ENCODE peak calls at places on chromosomes 13 and 19, in five cellular contexts. D is right atrium auricular region; R is effector memory CD4-positive, alpha-beta T cell; A is ascending aorta; V is CD8-positive, alpha-beta T cell. F is an unnamed sample.

GRCh38 chr13:65892859-65893258 is 1337.3 kb downstream of the PCDH9 start:
- DNase-seq in D (no peak), R (no peak), A (no peak), V (no peak), F (no peak)

GRCh38 chr19:11379857-11380350 is 4.2 kb downstream of the EPOR start:
- DNase-seq in D (no peak), R (no peak), A (no peak), V (no peak), F (no peak)

GRCh38 chr13:45325806-45326205 is 15.2 kb downstream of the TPT1 start:
- DNase-seq in D (peak; percentile 81), R (no peak), A (peak; percentile 88), V (no peak), F (no peak)

GRCh38 chr13:27007166-27007565 is 164.4 kb downstream of the USP12 start:
- DNase-seq in D (no peak), R (no peak), A (no peak), V (no peak), F (no peak)

GRCh38 chr13:51298812-51299211 is 40.7 kb upstream of the SERPINE3 start:
- DNase-seq in D (no peak), R (no peak), A (no peak), V (no peak), F (no peak)

GRCh38 chr13:93224545-93224944 is 2.1 kb upstream of the GPC6 start:
- DNase-seq in D (no peak), R (no peak), A (no peak), V (no peak), F (no peak)

GRCh38 chr19:16447015-16447384 is 24.8 kb downstream of the EPS15L1 start:
- DNase-seq in D (peak; percentile 92), R (no peak), A (peak; percentile 82), V (peak; percentile 30), F (no peak)

GRCh38 chr19:28488006-28488405 is 724.9 kb downstream of the UQCRFS1 start:
- DNase-seq in D (no peak), R (no peak), A (no peak), V (no peak), F (no peak)

GRCh38 chr19:16266586-16266942 is 58.1 kb upstream of the KLF2 start:
- DNase-seq in D (no peak), R (peak; percentile 43), A (no peak), V (peak; percentile 65), F (no peak)

GRCh38 chr13:86870388-86870966 is 800.7 kb upstream of the SLITRK5 start:
- DNase-seq in D (no peak), R (no peak), A (no peak), V (no peak), F (no peak)

GRCh38 chr19:48341515-48342413 is 16.4 kb downstream of the EMP3 start:
- DNase-seq in D (no peak), R (no peak), A (no peak), V (no peak), F (no peak)

GRCh38 chr13:30581582-30581981 is 36.1 kb upstream of the USPL1 start:
- DNase-seq in D (no peak), R (no peak), A (no peak), V (no peak), F (no peak)

GRCh38 chr19:19160489-19161035 is 9.5 kb downstream of the MEF2B start:
- DNase-seq in D (no peak), R (no peak), A (no peak), V (no peak), F (no peak)

GRCh38 chr19:41908724-41909464 is 19.4 kb downstream of the ERFL start:
- DNase-seq in D (no peak), R (no peak), A (no peak), V (no peak), F (no peak)

GRCh38 chr13:108346376-108346775 is 76.9 kb downstream of the TNFSF13B start:
- DNase-seq in D (no peak), R (peak; percentile 18), A (no peak), V (no peak), F (no peak)

GRCh38 chr13:34730966-34731365 is 211.1 kb upstream of the NBEA start:
- DNase-seq in D (no peak), R (no peak), A (no peak), V (no peak), F (no peak)

GRCh38 chr19:27744926-27745844 is 1467.8 kb downstream of the UQCRFS1 start:
- DNase-seq in D (peak; percentile 40), R (no peak), A (peak; percentile 27), V (no peak), F (no peak)

GRCh38 chr13:50677687-50678463 is 165.6 kb downstream of the DLEU7 start:
- DNase-seq in D (no peak), R (no peak), A (no peak), V (no peak), F (no peak)

GRCh38 chr19:35718345-35719041 is 690 bp downstream of the KMT2B start:
- DNase-seq in D (no peak), R (no peak), A (peak; percentile 77), V (peak; percentile 32), F (no peak)

GRCh38 chr19:40982594-40983101 is 8.4 kb upstream of the CYP2B6 start:
- DNase-seq in D (no peak), R (no peak), A (no peak), V (no peak), F (no peak)

GRCh38 chr19:47609885-47610545 is 1.1 kb downstream of the BICRA start:
- DNase-seq in D (no peak), R (peak; percentile 19), A (peak; percentile 74), V (peak; percentile 54), F (no peak)

GRCh38 chr13:20561731-20562130 is 5.2 kb upstream of the IFT88 start:
- DNase-seq in D (no peak), R (no peak), A (no peak), V (no peak), F (no peak)

GRCh38 chr13:98405690-98406344 is 171.1 kb downstream of the STK24 start:
- DNase-seq in D (no peak), R (no peak), A (no peak), V (no peak), F (no peak)

GRCh38 chr13:94825507-94825906 is 113.2 kb upstream of the SOX21 start:
- DNase-seq in D (no peak), R (no peak), A (no peak), V (no peak), F (no peak)

GRCh38 chr19:30811397-30812098 is 439.4 kb downstream of the ZNF536 start:
- DNase-seq in D (peak; percentile 46), R (no peak), A (no peak), V (no peak), F (no peak)

GRCh38 chr19:15330801-15331418 is 1.4 kb downstream of the BRD4 start:
- DNase-seq in D (no peak), R (peak; percentile 21), A (peak; percentile 76), V (no peak), F (no peak)

GRCh38 chr19:57841364-57841763 is 8.3 kb upstream of the ZNF587 start:
- DNase-seq in D (no peak), R (no peak), A (no peak), V (no peak), F (no peak)

GRCh38 chr19:10513223-10513622 is 4.0 kb downstream of the S1PR5 start:
- DNase-seq in D (no peak), R (no peak), A (no peak), V (no peak), F (no peak)

GRCh38 chr13:52845334-52845761 is 3.1 kb downstream of the PCDH8 start:
- DNase-seq in D (no peak), R (no peak), A (no peak), V (no peak), F (no peak)

GRCh38 chr19:56176881-56177280 is 1.1 kb downstream of the GALP start:
- DNase-seq in D (no peak), R (no peak), A (no peak), V (no peak), F (no peak)

GRCh38 chr13:39311619-39312018 is 273.4 kb downstream of the NHLRC3 start:
- DNase-seq in D (no peak), R (no peak), A (no peak), V (no peak), F (no peak)

GRCh38 chr13:32883501-32883900 is 132.7 kb upstream of the KL start:
- DNase-seq in D (no peak), R (no peak), A (no peak), V (no peak), F (no peak)

GRCh38 chr13:85806553-85807175 is 7.4 kb upstream of the SLITRK6 start:
- DNase-seq in D (no peak), R (no peak), A (no peak), V (no peak), F (no peak)
- H3K27ac ChIP-seq in D (no peak overlapping the region), R (no peak overlapping the region), A (no peak overlapping the region), V (no peak overlapping the region), F (no peak overlapping the region)

GRCh38 chr19:20923077-20923871 is at the start of gene ZNF85:
- DNase-seq in D (peak; percentile 96), R (peak; percentile 77), A (peak; percentile 94), V (peak; percentile 85), F (peak; percentile 58)
- H3K27ac ChIP-seq in D (peak within 1 kb of the TSS; percentile 83), R (peak within 1 kb of the TSS; percentile 55), A (peak within 1 kb of the TSS; percentile 72), V (peak within 1 kb of the TSS; percentile 88), F (peak within 1 kb of the TSS; percentile 67)

GRCh38 chr13:75446874-75447273 is 35.1 kb downstream of the TBC1D4 start:
- DNase-seq in D (no peak), R (no peak), A (no peak), V (no peak), F (no peak)
- H3K27ac ChIP-seq in D (peak overlapping the region; percentile 79), R (no peak overlapping the region), A (no peak overlapping the region), V (no peak overlapping the region), F (no peak overlapping the region)

DNA sequence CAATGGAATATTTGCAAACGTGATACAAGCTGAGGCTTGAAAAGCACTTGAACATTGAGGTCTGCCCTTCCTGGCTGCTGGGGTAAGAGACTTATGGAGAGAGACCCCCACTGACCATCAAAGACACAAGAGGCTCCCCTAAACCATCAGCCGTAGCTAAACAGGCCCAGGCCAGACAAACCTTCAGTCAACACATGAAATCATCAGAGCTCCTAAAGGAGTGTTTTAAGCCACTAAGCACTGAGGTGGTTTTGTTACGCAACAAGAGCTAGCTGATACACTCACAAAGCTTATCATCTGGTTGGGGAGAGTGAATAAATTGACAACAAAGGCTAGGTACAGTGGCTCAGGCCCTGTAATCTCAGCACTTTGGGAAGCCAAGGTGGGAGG is 110.4 kb downstream of the ZNF557 start:
- DNase-seq in D (no peak), R (no peak), A (no peak), V (no peak), F (no peak)
- H3K27ac ChIP-seq in D (no peak overlapping the region), R (no peak overlapping the region), A (no peak overlapping the region), V (no peak overlapping the region), F (no peak overlapping the region)